ENCODE peak calls at places on chromosomes 7 and 10, in six cellular contexts. One of them, this sample, is unnamed.

GRCh38 chr7:100963874-100964273 is 5.5 kb upstream of the MUC12 start:
- DNase-seq in stomach: no peak
- DNase-seq in GM20000: no peak
- DNase-seq in kidney epithelial cell: no peak
- DNase-seq in suprapubic skin: no peak
- DNase-seq in progenitor cell of endocrine pancreas: no peak
- DNase-seq in this sample: no peak

GRCh38 chr10:69202332-69202731 is 17.8 kb upstream of the HKDC1 start:
- DNase-seq in stomach: no peak
- DNase-seq in GM20000: no peak
- DNase-seq in kidney epithelial cell: no peak
- DNase-seq in suprapubic skin: no peak
- DNase-seq in progenitor cell of endocrine pancreas: no peak
- DNase-seq in this sample: no peak

GRCh38 chr10:16986406-16987128 is 143.0 kb downstream of the CUBN start:
- DNase-seq in stomach: no peak
- DNase-seq in GM20000: no peak
- DNase-seq in kidney epithelial cell: peak; percentile 88
- DNase-seq in suprapubic skin: no peak
- DNase-seq in progenitor cell of endocrine pancreas: no peak
- DNase-seq in this sample: no peak

GRCh38 chr7:112149734-112150133 is 56.5 kb downstream of the DOCK4 start:
- DNase-seq in stomach: no peak
- DNase-seq in GM20000: no peak
- DNase-seq in kidney epithelial cell: no peak
- DNase-seq in suprapubic skin: no peak
- DNase-seq in progenitor cell of endocrine pancreas: no peak
- DNase-seq in this sample: no peak

GRCh38 chr7:75879771-75880184 is 944 bp downstream of the RHBDD2 start:
- DNase-seq in stomach: no peak
- DNase-seq in GM20000: no peak
- DNase-seq in kidney epithelial cell: no peak
- DNase-seq in suprapubic skin: no peak
- DNase-seq in progenitor cell of endocrine pancreas: no peak
- DNase-seq in this sample: no peak

GRCh38 chr7:43590862-43591550 is 8.1 kb downstream of the STK17A start:
- DNase-seq in stomach: no peak
- DNase-seq in GM20000: peak; percentile 67
- DNase-seq in kidney epithelial cell: no peak
- DNase-seq in suprapubic skin: no peak
- DNase-seq in progenitor cell of endocrine pancreas: no peak
- DNase-seq in this sample: no peak

GRCh38 chr7:127920787-127921438 is 110.3 kb downstream of the LRRC4 start:
- DNase-seq in stomach: no peak
- DNase-seq in GM20000: no peak
- DNase-seq in kidney epithelial cell: no peak
- DNase-seq in suprapubic skin: no peak
- DNase-seq in progenitor cell of endocrine pancreas: no peak
- DNase-seq in this sample: no peak

GRCh38 chr10:17353568-17353967 is 100.8 kb downstream of the ST8SIA6 start:
- DNase-seq in stomach: no peak
- DNase-seq in GM20000: no peak
- DNase-seq in kidney epithelial cell: no peak
- DNase-seq in suprapubic skin: no peak
- DNase-seq in progenitor cell of endocrine pancreas: no peak
- DNase-seq in this sample: no peak

GRCh38 chr7:93414574-93414973 is 159.9 kb downstream of the CALCR start:
- DNase-seq in stomach: no peak
- DNase-seq in GM20000: no peak
- DNase-seq in kidney epithelial cell: no peak
- DNase-seq in suprapubic skin: no peak
- DNase-seq in progenitor cell of endocrine pancreas: no peak
- DNase-seq in this sample: no peak

GRCh38 chr7:41222704-41223103 is 480.2 kb downstream of the INHBA start:
- DNase-seq in stomach: no peak
- DNase-seq in GM20000: no peak
- DNase-seq in kidney epithelial cell: no peak
- DNase-seq in suprapubic skin: no peak
- DNase-seq in progenitor cell of endocrine pancreas: no peak
- DNase-seq in this sample: no peak

GRCh38 chr10:76051007-76051936 is 619.8 kb downstream of the LRMDA start:
- DNase-seq in stomach: no peak
- DNase-seq in GM20000: no peak
- DNase-seq in kidney epithelial cell: no peak
- DNase-seq in suprapubic skin: no peak
- DNase-seq in progenitor cell of endocrine pancreas: no peak
- DNase-seq in this sample: no peak

GRCh38 chr7:99709260-99709659 is 25.7 kb downstream of the CYP3A7 start:
- DNase-seq in stomach: no peak
- DNase-seq in GM20000: no peak
- DNase-seq in kidney epithelial cell: no peak
- DNase-seq in suprapubic skin: no peak
- DNase-seq in progenitor cell of endocrine pancreas: no peak
- DNase-seq in this sample: no peak

GRCh38 chr7:149615690-149616270 is 118.2 kb upstream of the ZNF746 start:
- DNase-seq in stomach: no peak
- DNase-seq in GM20000: no peak
- DNase-seq in kidney epithelial cell: no peak
- DNase-seq in suprapubic skin: no peak
- DNase-seq in progenitor cell of endocrine pancreas: no peak
- DNase-seq in this sample: no peak

GRCh38 chr10:67612577-67613537 is 83.1 kb downstream of the CTNNA3 start:
- DNase-seq in stomach: no peak
- DNase-seq in GM20000: peak; percentile 15
- DNase-seq in kidney epithelial cell: no peak
- DNase-seq in suprapubic skin: no peak
- DNase-seq in progenitor cell of endocrine pancreas: no peak
- DNase-seq in this sample: no peak

GRCh38 chr7:18257711-18258110 is 230.1 kb upstream of the PRPS1L1 start:
- DNase-seq in stomach: no peak
- DNase-seq in GM20000: no peak
- DNase-seq in kidney epithelial cell: no peak
- DNase-seq in suprapubic skin: no peak
- DNase-seq in progenitor cell of endocrine pancreas: no peak
- DNase-seq in this sample: no peak

GRCh38 chr10:103768345-103768744 is 87.0 kb downstream of the SH3PXD2A start:
- DNase-seq in stomach: no peak
- DNase-seq in GM20000: no peak
- DNase-seq in kidney epithelial cell: no peak
- DNase-seq in suprapubic skin: no peak
- DNase-seq in progenitor cell of endocrine pancreas: no peak
- DNase-seq in this sample: no peak

GRCh38 chr10:114431414-114431767 is 27.1 kb upstream of the AFAP1L2 start:
- DNase-seq in stomach: no peak
- DNase-seq in GM20000: no peak
- DNase-seq in kidney epithelial cell: no peak
- DNase-seq in suprapubic skin: no peak
- DNase-seq in progenitor cell of endocrine pancreas: no peak
- DNase-seq in this sample: no peak

DNA sequence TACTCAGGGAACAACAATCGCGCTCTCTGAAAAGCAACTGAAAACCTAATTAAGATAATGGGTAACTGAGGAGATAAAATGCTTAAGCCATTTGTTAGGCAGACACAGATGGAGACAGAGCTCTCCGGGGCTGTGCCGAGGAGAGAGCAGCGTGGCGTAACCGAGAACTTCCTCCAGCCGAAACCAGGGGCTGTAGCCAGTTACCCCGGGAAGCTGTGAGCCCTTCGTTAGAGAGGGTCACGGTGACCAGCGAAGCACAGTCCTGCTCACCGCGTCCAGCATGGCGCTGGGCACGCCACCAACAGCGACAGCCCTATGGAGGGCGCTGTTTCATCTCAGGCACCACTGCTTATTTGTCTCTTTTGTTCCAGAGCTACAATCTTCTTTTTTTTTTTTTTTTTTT is 16.1 kb downstream of the PAPOLB start:
- DNase-seq in stomach: no peak
- DNase-seq in GM20000: no peak
- DNase-seq in kidney epithelial cell: no peak
- DNase-seq in suprapubic skin: no peak
- DNase-seq in progenitor cell of endocrine pancreas: no peak
- DNase-seq in this sample: no peak
- TF ChIP-seq CTCF in stomach: no peak
- TF ChIP-seq CTCF in GM20000: no peak
- TF ChIP-seq CTCF in kidney epithelial cell: peak; percentile 35
- TF ChIP-seq CTCF in suprapubic skin: no peak
- TF ChIP-seq CTCF in progenitor cell of endocrine pancreas: peak; percentile 62
- TF ChIP-seq CTCF in this sample: no peak

DNA sequence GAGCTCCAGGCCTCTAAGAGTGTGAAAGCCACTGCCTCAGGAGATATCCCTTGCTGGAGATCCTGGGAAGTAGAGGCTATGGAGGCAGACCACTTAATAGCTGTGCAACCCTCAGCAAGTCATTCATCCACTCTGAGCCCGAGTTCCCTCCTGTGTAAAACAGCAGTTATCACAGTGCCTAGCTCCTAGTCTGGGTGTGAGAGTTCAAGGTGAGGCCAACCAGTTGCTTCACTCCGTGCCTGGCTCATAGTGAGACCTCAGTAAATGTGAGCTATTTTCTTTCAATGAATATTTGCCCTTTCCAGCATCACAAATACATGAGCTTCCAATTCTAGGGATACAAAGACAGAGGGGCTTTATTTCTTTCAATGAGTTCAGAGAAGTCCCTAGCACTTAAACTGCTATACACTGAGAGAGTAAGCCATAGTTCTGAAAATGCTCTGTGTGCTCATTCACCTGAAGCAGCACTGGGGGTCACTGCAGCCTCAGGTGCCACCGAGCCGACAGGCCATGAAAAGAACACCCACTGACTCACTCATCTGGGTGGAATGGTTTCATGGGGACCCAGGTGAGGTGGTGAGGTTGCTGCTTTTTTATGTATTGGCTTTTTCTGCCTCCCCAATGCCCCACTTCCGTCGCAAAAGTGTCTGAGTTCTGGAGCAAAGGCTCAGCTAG is 259.8 kb downstream of the KCNMA1 start:
- DNase-seq in stomach: no peak
- DNase-seq in GM20000: no peak
- DNase-seq in kidney epithelial cell: no peak
- DNase-seq in suprapubic skin: no peak
- DNase-seq in progenitor cell of endocrine pancreas: no peak
- DNase-seq in this sample: no peak
- TF ChIP-seq CTCF in stomach: no peak
- TF ChIP-seq CTCF in GM20000: no peak
- TF ChIP-seq CTCF in kidney epithelial cell: peak; percentile 26
- TF ChIP-seq CTCF in suprapubic skin: no peak
- TF ChIP-seq CTCF in progenitor cell of endocrine pancreas: peak; percentile 46
- TF ChIP-seq CTCF in this sample: no peak

DNA sequence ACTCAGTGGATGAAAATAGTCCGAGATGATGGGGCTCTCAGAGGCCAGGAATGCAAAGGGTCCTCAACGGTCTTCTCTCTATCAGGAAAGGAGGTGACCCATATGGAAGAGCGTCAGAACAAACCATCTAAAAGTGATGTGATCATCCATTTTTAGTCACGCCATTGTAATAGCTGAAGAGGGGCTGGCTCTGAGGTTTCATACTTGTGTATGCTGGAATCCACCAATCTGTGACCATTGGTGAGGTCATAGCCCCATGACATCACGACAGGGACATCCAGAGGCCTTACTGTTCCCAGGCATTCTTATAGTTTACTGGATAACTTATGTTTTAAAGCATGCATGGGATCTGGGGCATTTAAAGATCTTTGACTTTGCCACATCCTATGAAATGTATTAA is 83.6 kb downstream of the C10orf90 start:
- DNase-seq in stomach: no peak
- DNase-seq in GM20000: no peak
- DNase-seq in kidney epithelial cell: no peak
- DNase-seq in suprapubic skin: no peak
- DNase-seq in progenitor cell of endocrine pancreas: no peak
- DNase-seq in this sample: no peak
- TF ChIP-seq CTCF in stomach: no peak
- TF ChIP-seq CTCF in GM20000: no peak
- TF ChIP-seq CTCF in kidney epithelial cell: no peak
- TF ChIP-seq CTCF in suprapubic skin: no peak
- TF ChIP-seq CTCF in progenitor cell of endocrine pancreas: no peak
- TF ChIP-seq CTCF in this sample: no peak

GRCh38 chr10:48470115-48470892 is 134.6 kb downstream of the ARHGAP22 start:
- DNase-seq in stomach: peak; percentile 18
- DNase-seq in GM20000: no peak
- DNase-seq in kidney epithelial cell: no peak
- DNase-seq in suprapubic skin: peak; percentile 26
- DNase-seq in progenitor cell of endocrine pancreas: peak; percentile 9
- DNase-seq in this sample: peak; percentile 29

GRCh38 chr10:48472670-48473069 is 132.2 kb downstream of the ARHGAP22 start:
- DNase-seq in stomach: no peak
- DNase-seq in GM20000: no peak
- DNase-seq in kidney epithelial cell: no peak
- DNase-seq in suprapubic skin: no peak
- DNase-seq in progenitor cell of endocrine pancreas: no peak
- DNase-seq in this sample: no peak

GRCh38 chr10:48468866-48469511 is 135.9 kb downstream of the ARHGAP22 start:
- DNase-seq in stomach: peak; percentile 22
- DNase-seq in GM20000: no peak
- DNase-seq in kidney epithelial cell: no peak
- DNase-seq in suprapubic skin: peak; percentile 46
- DNase-seq in progenitor cell of endocrine pancreas: no peak
- DNase-seq in this sample: peak; percentile 36

GRCh38 chr10:48469516-48470020 is 135.3 kb downstream of the ARHGAP22 start:
- DNase-seq in stomach: peak; percentile 2
- DNase-seq in GM20000: no peak
- DNase-seq in kidney epithelial cell: no peak
- DNase-seq in suprapubic skin: no peak
- DNase-seq in progenitor cell of endocrine pancreas: no peak
- DNase-seq in this sample: no peak

GRCh38 chr10:48470893-48471805 is 133.7 kb downstream of the ARHGAP22 start:
- DNase-seq in stomach: peak; percentile 11
- DNase-seq in GM20000: no peak
- DNase-seq in kidney epithelial cell: no peak
- DNase-seq in suprapubic skin: peak; percentile 44
- DNase-seq in progenitor cell of endocrine pancreas: peak; percentile 8
- DNase-seq in this sample: peak; percentile 21
- TF ChIP-seq CTCF in stomach: no peak
- TF ChIP-seq CTCF in GM20000: no peak
- TF ChIP-seq CTCF in kidney epithelial cell: no peak
- TF ChIP-seq CTCF in suprapubic skin: no peak
- TF ChIP-seq CTCF in progenitor cell of endocrine pancreas: no peak
- TF ChIP-seq CTCF in this sample: no peak

DNA sequence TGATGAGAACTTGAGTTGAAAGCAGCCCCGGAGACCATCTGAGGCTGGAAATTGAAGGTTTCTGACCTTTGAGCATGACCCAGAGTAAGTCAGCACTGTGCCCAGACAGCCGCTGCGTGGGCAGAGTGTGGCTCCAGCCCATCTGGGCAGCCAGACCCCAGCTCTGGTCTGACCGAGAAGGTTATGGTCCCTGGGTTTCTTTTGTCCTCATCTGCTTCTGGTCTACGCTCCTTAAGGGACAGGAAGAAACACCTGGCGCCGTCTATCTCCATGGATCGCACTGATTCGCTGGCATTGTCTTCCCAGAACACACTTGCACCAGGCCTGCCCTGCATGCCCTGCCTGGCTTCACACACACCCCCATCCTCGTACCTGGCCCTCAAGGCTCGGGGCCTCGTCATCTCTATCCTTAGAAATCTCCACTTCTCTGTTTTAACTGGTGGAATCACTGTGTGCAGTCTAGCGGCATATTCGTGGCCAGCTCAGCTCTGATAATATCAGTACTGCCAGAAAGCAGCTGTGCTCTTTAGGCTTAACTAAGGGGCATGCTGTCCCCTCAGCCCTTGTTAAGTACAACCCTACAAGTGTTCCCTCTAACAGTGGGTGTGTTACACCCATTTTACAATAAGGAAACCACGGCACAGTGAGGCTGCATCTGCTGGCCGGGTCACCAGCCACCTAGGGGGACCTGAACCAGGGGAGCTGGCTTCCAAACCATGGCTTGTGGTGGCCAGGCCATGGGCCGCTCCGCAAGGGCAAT is 127.7 kb downstream of the ADCY1 start:
- DNase-seq in stomach: peak; percentile 2
- DNase-seq in GM20000: no peak
- DNase-seq in kidney epithelial cell: no peak
- DNase-seq in suprapubic skin: no peak
- DNase-seq in progenitor cell of endocrine pancreas: no peak
- DNase-seq in this sample: no peak
- TF ChIP-seq CTCF in stomach: no peak
- TF ChIP-seq CTCF in GM20000: no peak
- TF ChIP-seq CTCF in kidney epithelial cell: no peak
- TF ChIP-seq CTCF in suprapubic skin: no peak
- TF ChIP-seq CTCF in progenitor cell of endocrine pancreas: no peak
- TF ChIP-seq CTCF in this sample: no peak

This sample was measured in CD14-positive monocyte.